ENCODE peak calls at places on chromosomes 7 and 10, in four cellular contexts. G is activated naive CD4-positive, alpha-beta T cell; U is GDM1; N is neural progenitor cell. K is an unnamed sample.

GRCh38 chr10:130222381-130222780 is 86.2 kb downstream of the GLRX3 start:
- DNase-seq in G (no peak), U (no peak), N (no peak), K (no peak)

GRCh38 chr7:17745588-17745987 is 194.7 kb downstream of the SNX13 start:
- DNase-seq in G (no peak), U (no peak), N (no peak), K (no peak)

GRCh38 chr10:25017247-25017590 is 807 bp downstream of the THNSL1 start:
- DNase-seq in G (no peak), U (no peak), N (peak), K (peak)

GRCh38 chr10:34553753-34554152 is 261.3 kb downstream of the PARD3 start:
- DNase-seq in G (no peak), U (no peak), N (no peak), K (no peak)

GRCh38 chr7:22680482-22680901 is 46.5 kb upstream of the IL6 start:
- DNase-seq in G (no peak), U (no peak), N (no peak), K (no peak)

GRCh38 chr10:71326464-71326881 is 7.4 kb downstream of the SLC29A3 start:
- DNase-seq in G (no peak), U (no peak), N (no peak), K (no peak)

GRCh38 chr10:131021246-131021895 is 290.1 kb downstream of the TCERG1L start:
- DNase-seq in G (no peak), U (no peak), N (no peak), K (no peak)

GRCh38 chr7:69067397-69067796 is 530.9 kb upstream of the AUTS2 start:
- DNase-seq in G (no peak), U (no peak), N (peak), K (no peak)

GRCh38 chr10:15997313-15997712 is 137.0 kb upstream of the MINDY3 start:
- DNase-seq in G (no peak), U (no peak), N (no peak), K (no peak)